ENCODE peak calls at places on chromosomes 2 and 18, in seven cellular contexts. R is coronary artery; D is vagina; O is tibial artery; I is tibial nerve; V is CD4-positive, CD25-positive, alpha-beta regulatory T cell; Y is brain microvascular endothelial cell. F is an unnamed sample.

GRCh38 chr2:128325665-128326181 is 7.1 kb upstream of the HS6ST1 start:
- DNase-seq in Y (no peak), R (peak), D (peak), I (no peak), O (no peak), V (no peak), F (peak)

GRCh38 chr18:79388043-79388442 is 7.7 kb upstream of the NFATC1 start:
- DNase-seq in O (no peak), V (no peak), I (no peak), R (peak), Y (no peak), D (no peak), F (peak)

GRCh38 chr2:20665261-20666113 is 1.5 kb upstream of the GDF7 start:
- DNase-seq in I (no peak), D (no peak), V (no peak), R (peak), O (no peak), Y (no peak), F (no peak)

GRCh38 chr2:26034597-26035067 is 748 bp downstream of the RAB10 start:
- DNase-seq in I (no peak), O (no peak), Y (no peak), V (peak), D (no peak), R (no peak), F (no peak)

GRCh38 chr18:5983479-5983878 is 88.2 kb upstream of the TMEM200C start:
- DNase-seq in O (no peak), R (no peak), I (no peak), V (no peak), D (peak), Y (no peak), F (no peak)

GRCh38 chr2:229096667-229097066 is 174.4 kb downstream of the PID1 start:
- DNase-seq in O (no peak), V (no peak), D (no peak), R (no peak), Y (peak), I (no peak), F (no peak)

GRCh38 chr18:75478996-75479870 is 51.7 kb upstream of the SMIM21 start:
- DNase-seq in I (peak), V (peak), O (no peak), R (no peak), D (no peak), Y (peak), F (no peak)

GRCh38 chr18:36481201-36481657 is 183.7 kb downstream of the FHOD3 start:
- DNase-seq in O (no peak), V (no peak), Y (no peak), R (no peak), D (no peak), I (no peak), F (no peak)

GRCh38 chr2:28591711-28592365 is 96.0 kb downstream of the PLB1 start:
- DNase-seq in Y (no peak), V (no peak), R (peak), D (no peak), O (no peak), I (no peak), F (peak)

GRCh38 chr2:26521054-26521912 is 43.4 kb upstream of the OTOF start:
- DNase-seq in D (no peak), Y (peak), R (no peak), O (no peak), I (no peak), V (peak), F (peak)

GRCh38 chr2:239574434-239575156 is 173.8 kb upstream of the HDAC4 start:
- DNase-seq in I (no peak), R (no peak), V (no peak), D (no peak), O (no peak), Y (no peak), F (no peak)

GRCh38 chr2:223513771-223514455 is 88.2 kb downstream of the SCG2 start:
- DNase-seq in D (no peak), R (no peak), I (no peak), Y (no peak), O (no peak), V (no peak), F (no peak)

GRCh38 chr2:36335597-36335996 is 20.0 kb upstream of the CRIM1 start:
- DNase-seq in O (no peak), R (no peak), I (no peak), Y (no peak), V (no peak), D (no peak), F (no peak)

GRCh38 chr2:84857566-84857965 is 23.3 kb downstream of the TRABD2A start:
- DNase-seq in O (no peak), R (no peak), I (no peak), V (no peak), D (no peak), Y (no peak), F (no peak)

GRCh38 chr2:231482806-231483391 is 18.6 kb upstream of the NCL start:
- DNase-seq in D (no peak), O (peak), Y (peak), V (peak), R (peak), I (peak), F (peak)

GRCh38 chr18:44536619-44537018 is 144.1 kb upstream of the SETBP1 start:
- DNase-seq in I (no peak), O (no peak), V (no peak), D (no peak), R (no peak), Y (no peak), F (no peak)

GRCh38 chr2:239688840-239689239 is 288.0 kb upstream of the HDAC4 start:
- DNase-seq in I (no peak), O (no peak), V (no peak), Y (no peak), D (peak), R (peak), F (no peak)

GRCh38 chr2:159903404-159904126 is 105.6 kb upstream of the CD302 start:
- DNase-seq in O (peak), Y (peak), I (no peak), R (no peak), D (no peak), V (peak), F (no peak)
- H3K27ac ChIP-seq in O (peak), Y (no peak), I (no peak), R (peak), D (no peak), V (peak), F (no peak)

GRCh38 chr2:70678576-70679143 is 89.3 kb downstream of the ADD2 start:
- DNase-seq in D (no peak), Y (no peak), V (no peak), O (no peak), R (peak), I (no peak), F (peak)
- H3K27ac ChIP-seq in D (no peak), Y (no peak), V (no peak), O (no peak), R (no peak), I (no peak), F (no peak)

GRCh38 chr2:76448956-76449355 is 738.2 kb upstream of the GCFC2 start:
- DNase-seq in Y (no peak), I (no peak), O (no peak), V (no peak), R (no peak), D (no peak), F (no peak)

GRCh38 chr2:76444732-76445131 is 734.0 kb upstream of the GCFC2 start:
- DNase-seq in D (no peak), Y (no peak), R (no peak), V (no peak), O (no peak), I (no peak), F (no peak)

GRCh38 chr2:76447294-76447693 is 736.6 kb upstream of the GCFC2 start:
- DNase-seq in Y (no peak), D (no peak), O (no peak), R (no peak), V (no peak), I (no peak), F (no peak)

GRCh38 chr2:76445880-76446279 is 735.2 kb upstream of the GCFC2 start:
- DNase-seq in R (no peak), O (no peak), D (no peak), I (no peak), Y (no peak), V (no peak), F (no peak)

DNA sequence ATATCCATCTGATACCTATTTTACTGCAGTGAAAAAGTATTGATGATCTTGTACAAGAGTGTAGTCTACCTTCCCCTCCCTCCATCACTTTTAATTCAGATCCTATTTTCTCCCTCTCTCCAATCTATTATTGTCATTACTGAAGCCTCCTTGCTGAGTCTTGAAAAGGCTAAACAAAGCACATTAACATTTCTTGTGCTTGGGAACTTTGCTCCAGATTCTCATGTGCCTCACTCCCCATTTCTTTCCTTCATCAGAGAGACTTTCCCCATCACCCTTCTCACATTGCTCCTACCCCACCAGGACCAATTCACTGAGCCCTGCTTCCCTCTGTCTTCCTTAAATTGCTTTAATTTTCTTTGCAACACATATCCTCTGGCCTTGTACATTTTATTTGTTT is 736.2 kb upstream of the GCFC2 start:
- DNase-seq in O (no peak), Y (no peak), R (no peak), V (no peak), I (no peak), D (no peak), F (no peak)
- H3K27ac ChIP-seq in O (no peak), Y (no peak), R (no peak), V (no peak), I (no peak), D (no peak), F (no peak)

GRCh38 chr2:7022486-7022885 is 105.3 kb downstream of the RNF144A start:
- DNase-seq in O (no peak), R (no peak), I (peak), D (no peak), Y (peak), V (no peak), F (no peak)
- H3K27ac ChIP-seq in O (no peak), R (no peak), I (no peak), D (no peak), Y (peak), V (no peak), F (peak)

DNA sequence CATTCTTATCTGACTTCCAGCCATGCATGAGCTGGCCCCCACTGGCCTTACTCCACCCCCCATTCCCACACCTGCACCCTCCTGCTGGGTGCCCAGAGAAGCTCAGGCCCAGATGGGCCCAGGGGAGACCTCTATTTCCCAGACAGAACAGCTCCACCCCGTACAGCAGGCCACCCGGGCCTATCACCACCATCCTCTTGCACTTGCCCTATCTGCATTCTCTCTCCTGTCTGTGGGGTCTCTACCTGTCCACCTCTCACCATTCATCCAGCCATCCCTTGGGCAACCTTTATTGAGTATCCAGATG is 25.3 kb upstream of the TNS1 start:
- DNase-seq in I (no peak), Y (no peak), D (peak), V (no peak), O (no peak), R (peak), F (peak)
- H3K27ac ChIP-seq in I (no peak), Y (no peak), D (no peak), V (no peak), O (no peak), R (no peak), F (no peak)

DNA sequence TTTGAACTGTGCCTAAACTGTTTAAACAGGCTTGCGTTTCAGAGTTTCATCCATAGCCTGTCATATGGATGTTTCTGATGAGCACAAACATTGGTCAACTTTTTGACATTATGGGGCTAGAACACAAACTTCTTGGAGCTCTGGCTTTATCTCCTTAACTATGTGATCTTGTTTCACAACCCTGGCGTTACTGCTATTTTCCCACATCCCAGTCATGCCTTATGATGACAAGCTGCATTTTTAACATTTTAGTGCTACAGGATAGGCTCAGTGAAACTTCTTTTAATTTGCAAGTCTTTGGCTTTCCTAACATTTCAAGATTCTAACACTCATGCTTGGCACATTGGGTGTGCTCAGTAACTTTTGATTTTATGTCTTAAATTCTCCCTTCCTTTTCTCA is 21.0 kb upstream of the PDE1A start:
- DNase-seq in D (no peak), O (peak), I (no peak), R (no peak), V (no peak), Y (peak), F (no peak)
- H3K27ac ChIP-seq in D (no peak), O (peak), I (no peak), R (peak), V (no peak), Y (peak), F (no peak)